ENCODE peak calls at places on chromosome 13, in five cellular contexts. I is H1, H is HepG2, V is K562, G is GM12891. E is an unnamed sample.

GRCh38 chr13:45167611-45168554 is 33.0 kb downstream of the KCTD4 start:
- DNase-seq in I (no peak), H (no peak), V (no peak), G (no peak), E (no peak)

GRCh38 chr13:32314271-32314967 is 744 bp downstream of the ZAR1L start:
- DNase-seq in I (no peak), H (no peak), V (no peak), G (no peak), E (no peak)

GRCh38 chr13:95437561-95437960 is 115.0 kb upstream of the CLDN10 start:
- DNase-seq in I (no peak), H (no peak), V (peak; percentile 11), G (no peak), E (no peak)

GRCh38 chr13:113906566-113906965 is 42.7 kb upstream of the GAS6 start:
- DNase-seq in I (peak; percentile 39), H (no peak), V (no peak), G (no peak), E (no peak)

GRCh38 chr13:45280751-45281634 is 60.0 kb downstream of the TPT1 start:
- DNase-seq in I (peak; percentile 72), H (peak; percentile 47), V (no peak), G (peak; percentile 51), E (peak; percentile 47)

GRCh38 chr13:44818428-44818827 is 170.8 kb downstream of the NUFIP1 start:
- DNase-seq in I (no peak), H (peak; percentile 24), V (no peak), G (no peak), E (no peak)

GRCh38 chr13:51594432-51594831 is 10.2 kb downstream of the WDFY2 start:
- DNase-seq in I (no peak), H (no peak), V (no peak), G (no peak), E (no peak)

GRCh38 chr13:113655358-113656014 is 2.5 kb downstream of the ATP4B start:
- DNase-seq in I (no peak), H (no peak), V (no peak), G (no peak), E (no peak)

GRCh38 chr13:37102896-37103295 is 2.6 kb downstream of the CSNK1A1L start:
- DNase-seq in I (no peak), H (no peak), V (no peak), G (no peak), E (no peak)

GRCh38 chr13:37107868-37108267 is 2.4 kb upstream of the CSNK1A1L start:
- DNase-seq in I (no peak), H (no peak), V (no peak), G (no peak), E (no peak)

GRCh38 chr13:37109080-37109678 is 3.7 kb upstream of the CSNK1A1L start:
- DNase-seq in I (no peak), H (peak; percentile 3), V (no peak), G (no peak), E (no peak)

GRCh38 chr13:37106642-37107041 is 1.2 kb upstream of the CSNK1A1L start:
- DNase-seq in I (no peak), H (no peak), V (no peak), G (no peak), E (no peak)

DNA sequence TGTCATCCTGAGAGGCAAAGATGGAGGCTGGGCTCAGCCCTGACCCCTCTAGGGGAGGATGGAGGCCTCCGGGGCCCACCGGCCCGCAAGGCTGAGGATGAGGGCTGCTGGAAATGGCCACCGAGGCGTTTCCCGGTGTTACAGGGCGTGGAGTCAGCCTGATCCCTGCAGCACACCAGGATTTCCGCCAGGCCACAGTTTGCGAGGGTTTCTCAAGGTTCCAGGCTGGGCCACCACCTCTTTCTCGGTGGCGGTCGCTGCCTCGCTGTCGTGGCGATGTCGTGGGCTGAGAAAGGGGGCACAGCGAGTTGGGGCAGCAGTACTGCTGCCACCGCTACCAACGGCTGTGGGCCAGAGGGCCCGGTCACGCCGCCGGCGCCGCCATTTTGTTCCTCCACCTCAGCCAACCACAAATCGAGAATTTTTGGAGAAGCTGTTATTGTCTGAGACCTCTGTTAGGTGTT is at the start of gene CSNK1A1L:
- DNase-seq in I (no peak), H (no peak), V (no peak), G (no peak), E (no peak)
- TF ChIP-seq POLR2AphosphoS5 in I (no peak), H (no peak), V (no peak), G (no peak), E (no peak)

GRCh38 chr13:97254809-97255208 is 32.7 kb downstream of the MBNL2 start:
- DNase-seq in I (no peak), H (no peak), V (no peak), G (no peak), E (no peak)

GRCh38 chr13:97257800-97258799 is 36.0 kb downstream of the MBNL2 start:
- DNase-seq in I (no peak), H (peak; percentile 87), V (peak; percentile 64), G (no peak), E (no peak)

GRCh38 chr13:97257228-97257755 is 35.2 kb downstream of the MBNL2 start:
- DNase-seq in I (no peak), H (no peak), V (no peak), G (no peak), E (no peak)

GRCh38 chr13:97255515-97255999 is 33.4 kb downstream of the MBNL2 start:
- DNase-seq in I (no peak), H (no peak), V (no peak), G (no peak), E (no peak)

GRCh38 chr13:97256343-97256783 is 34.2 kb downstream of the MBNL2 start:
- DNase-seq in I (no peak), H (peak; percentile 85), V (peak; percentile 20), G (no peak), E (no peak)
- TF ChIP-seq POLR2A in I (no peak), H (no peak), V (no peak), G (no peak), E (no peak)

GRCh38 chr13:77979721-77980377 is 61.2 kb upstream of the EDNRB start:
- DNase-seq in I (no peak), H (no peak), V (no peak), G (no peak), E (no peak)

GRCh38 chr13:77975358-77976042 is 56.9 kb upstream of the EDNRB start:
- DNase-seq in I (no peak), H (no peak), V (no peak), G (no peak), E (no peak)

GRCh38 chr13:77981191-77981925 is 62.7 kb upstream of the EDNRB start:
- DNase-seq in I (no peak), H (no peak), V (no peak), G (no peak), E (no peak)

GRCh38 chr13:77985866-77986636 is 67.4 kb upstream of the EDNRB start:
- DNase-seq in I (no peak), H (no peak), V (no peak), G (no peak), E (no peak)

DNA sequence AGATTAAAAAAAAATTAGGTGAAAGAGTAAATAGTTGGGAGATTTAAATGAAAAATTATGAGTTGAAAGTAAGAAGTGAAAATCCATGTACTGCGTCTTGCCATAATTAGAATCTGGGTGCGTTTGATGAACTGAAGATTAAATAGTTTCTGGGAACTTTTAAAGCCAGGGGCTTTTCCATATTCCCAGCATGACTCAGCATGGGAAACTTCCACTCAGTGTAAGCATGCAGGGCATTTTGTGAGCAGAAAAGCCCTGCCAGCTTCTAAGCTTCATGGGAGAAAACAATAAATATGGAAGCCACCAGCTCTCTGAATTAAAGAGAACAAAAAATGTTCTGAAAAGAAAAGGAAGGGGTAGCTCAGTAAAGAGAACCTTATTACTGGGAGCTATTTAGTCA is 62.0 kb upstream of the EDNRB start:
- DNase-seq in I (no peak), H (no peak), V (no peak), G (no peak), E (no peak)
- TF ChIP-seq TAF1 in I (no peak), H (no peak), V (no peak), G (no peak), E (no peak)

GRCh38 chr13:100365678-100366077 is 222.9 kb downstream of the GGACT start:
- DNase-seq in I (no peak), H (no peak), V (no peak), G (no peak), E (no peak)

GRCh38 chr13:100361504-100361903 is 227.1 kb downstream of the GGACT start:
- DNase-seq in I (no peak), H (no peak), V (no peak), G (no peak), E (no peak)

GRCh38 chr13:100363351-100363750 is 225.2 kb downstream of the GGACT start:
- DNase-seq in I (no peak), H (no peak), V (no peak), G (no peak), E (no peak)

GRCh38 chr13:100362371-100362770 is 226.2 kb downstream of the GGACT start:
- DNase-seq in I (no peak), H (no peak), V (no peak), G (no peak), E (no peak)

GRCh38 chr13:100363874-100364273 is 224.7 kb downstream of the GGACT start:
- DNase-seq in I (no peak), H (no peak), V (no peak), G (no peak), E (no peak)
- TF ChIP-seq POLR2AphosphoS5 in I (no peak), H (no peak), V (no peak), G (no peak), E (no peak)

GRCh38 chr13:110714798-110715394 is 1.4 kb downstream of the ING1 start:
- DNase-seq in I (peak; percentile 71), H (peak; percentile 20), V (no peak), G (no peak), E (no peak)

GRCh38 chr13:110713642-110713952 is at the start of gene ING1:
- DNase-seq in I (no peak), H (no peak), V (no peak), G (no peak), E (no peak)

GRCh38 chr13:110713981-110714797 is 689 bp downstream of the ING1 start:
- DNase-seq in I (peak; percentile 56), H (peak; percentile 28), V (no peak), G (no peak), E (peak; percentile 29)

GRCh38 chr13:110716235-110716505 is 2.7 kb downstream of the ING1 start:
- DNase-seq in I (no peak), H (peak; percentile 24), V (no peak), G (no peak), E (no peak)

DNA sequence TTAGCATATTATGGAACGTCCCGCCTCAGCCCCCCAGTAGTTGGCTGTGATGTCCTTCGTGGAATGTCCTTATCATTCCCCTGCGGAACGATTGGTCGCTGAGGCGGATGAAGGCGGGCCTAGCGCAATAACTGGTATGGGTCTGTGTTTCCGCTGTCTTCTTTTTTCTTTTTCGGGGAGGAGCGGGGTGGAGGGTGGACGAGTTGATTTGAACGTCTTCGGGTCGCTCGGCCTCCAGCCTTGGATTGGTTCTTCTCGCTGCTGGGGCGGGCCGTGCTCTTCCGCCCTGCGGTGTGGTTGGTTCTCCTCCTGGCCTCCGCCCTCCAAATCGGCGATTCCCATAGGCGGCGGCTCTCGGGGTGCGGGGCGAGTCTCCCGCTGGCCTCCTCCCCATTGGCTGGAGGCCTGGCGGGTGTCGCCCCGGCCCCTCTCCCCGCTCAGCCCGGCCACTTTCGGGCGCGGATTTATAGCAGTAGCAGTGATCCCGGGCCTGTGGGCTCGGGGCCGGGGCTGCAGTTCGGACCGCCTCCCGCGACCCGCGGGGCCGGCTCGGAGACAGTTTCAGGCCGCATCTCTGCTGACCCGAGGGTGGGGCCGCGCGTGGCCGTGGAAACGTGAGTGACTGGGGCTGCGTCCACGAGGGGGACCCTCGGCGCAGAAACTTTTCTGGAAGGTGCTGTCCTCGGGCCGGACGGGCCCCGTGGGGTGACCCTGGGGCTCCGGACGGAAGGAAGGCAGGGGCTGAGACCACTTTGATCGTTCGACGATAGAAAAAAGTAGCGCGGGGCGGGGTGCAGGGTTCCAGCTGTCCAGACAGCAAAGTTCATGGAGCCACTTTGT is 2.1 kb downstream of the ING1 start:
- DNase-seq in I (peak; percentile 93), H (peak; percentile 99), V (peak; percentile 88), G (peak; percentile 93), E (peak; percentile 94)
- TF ChIP-seq POLR2A in I (no peak), H (no peak), V (no peak), G (no peak), E (no peak)

GRCh38 chr13:78028960-78029359 is 110.3 kb upstream of the EDNRB start:
- DNase-seq in I (no peak), H (no peak), V (no peak), G (no peak), E (no peak)
- TF ChIP-seq TAF1 in I (no peak), H (no peak), V (no peak), G (no peak), E (no peak)

E was measured in GM12892.